ENCODE peak calls at places on chromosome 16, in six cellular contexts. One of them, this sample, is unnamed.

GRCh38 chr16:67943619-67944503 is at the start of gene LCAT:
- DNase-seq in HepG2: peak
- DNase-seq in GM12878: no peak
- DNase-seq in K562: peak
- DNase-seq in H1: no peak
- DNase-seq in SK-N-SH: no peak
- DNase-seq in this sample: no peak

GRCh38 chr16:49952386-49952785 is 72.6 kb upstream of the CNEP1R1 start:
- DNase-seq in H1: no peak
- DNase-seq in HepG2: no peak
- DNase-seq in GM12878: no peak
- DNase-seq in K562: no peak
- DNase-seq in SK-N-SH: no peak
- DNase-seq in this sample: peak

GRCh38 chr16:22330326-22330725 is 33.1 kb downstream of the POLR3E start:
- DNase-seq in HepG2: no peak
- DNase-seq in H1: no peak
- DNase-seq in K562: no peak
- DNase-seq in GM12878: no peak
- DNase-seq in SK-N-SH: no peak
- DNase-seq in this sample: no peak

GRCh38 chr16:81432899-81433560 is 11.6 kb upstream of the CMIP start:
- DNase-seq in HepG2: no peak
- DNase-seq in H1: no peak
- DNase-seq in GM12878: no peak
- DNase-seq in SK-N-SH: no peak
- DNase-seq in K562: no peak
- DNase-seq in this sample: no peak

GRCh38 chr16:54488729-54489128 is 202.1 kb upstream of the IRX3 start:
- DNase-seq in GM12878: no peak
- DNase-seq in SK-N-SH: no peak
- DNase-seq in HepG2: no peak
- DNase-seq in H1: no peak
- DNase-seq in K562: no peak
- DNase-seq in this sample: no peak

GRCh38 chr16:73878616-73879015 is 418.0 kb upstream of the PSMD7 start:
- DNase-seq in SK-N-SH: peak
- DNase-seq in H1: no peak
- DNase-seq in K562: peak
- DNase-seq in HepG2: peak
- DNase-seq in GM12878: peak
- DNase-seq in this sample: peak

GRCh38 chr16:85459529-85460251 is 153.4 kb upstream of the GSE1 start:
- DNase-seq in HepG2: no peak
- DNase-seq in K562: no peak
- DNase-seq in SK-N-SH: no peak
- DNase-seq in H1: no peak
- DNase-seq in GM12878: no peak
- DNase-seq in this sample: no peak

GRCh38 chr16:31215287-31216115 is 1.4 kb downstream of the PYDC1 start:
- DNase-seq in HepG2: peak
- DNase-seq in GM12878: no peak
- DNase-seq in SK-N-SH: peak
- DNase-seq in H1: peak
- DNase-seq in K562: peak
- DNase-seq in this sample: peak

GRCh38 chr16:17335826-17336492 is 134.8 kb downstream of the XYLT1 start:
- DNase-seq in H1: no peak
- DNase-seq in SK-N-SH: no peak
- DNase-seq in HepG2: no peak
- DNase-seq in GM12878: no peak
- DNase-seq in K562: no peak
- DNase-seq in this sample: no peak

GRCh38 chr16:23711785-23712184 is 1.2 kb downstream of the ERN2 start:
- DNase-seq in H1: no peak
- DNase-seq in HepG2: no peak
- DNase-seq in GM12878: no peak
- DNase-seq in SK-N-SH: no peak
- DNase-seq in K562: no peak
- DNase-seq in this sample: no peak

GRCh38 chr16:4272114-4272954 is 489 bp downstream of the TFAP4 start:
- DNase-seq in GM12878: no peak
- DNase-seq in HepG2: peak
- DNase-seq in SK-N-SH: peak
- DNase-seq in K562: peak
- DNase-seq in H1: no peak
- DNase-seq in this sample: no peak

GRCh38 chr16:19289805-19290490 is 4.4 kb downstream of the CLEC19A start:
- DNase-seq in H1: no peak
- DNase-seq in HepG2: no peak
- DNase-seq in GM12878: no peak
- DNase-seq in SK-N-SH: peak
- DNase-seq in K562: no peak
- DNase-seq in this sample: no peak

GRCh38 chr16:4537376-4538066 is 1.1 kb downstream of the CDIP1 start:
- DNase-seq in SK-N-SH: peak
- DNase-seq in GM12878: no peak
- DNase-seq in HepG2: no peak
- DNase-seq in K562: no peak
- DNase-seq in H1: no peak
- DNase-seq in this sample: no peak

GRCh38 chr16:74769791-74770190 is 4.8 kb downstream of the FA2H start:
- DNase-seq in HepG2: no peak
- DNase-seq in H1: no peak
- DNase-seq in GM12878: no peak
- DNase-seq in K562: no peak
- DNase-seq in SK-N-SH: no peak
- DNase-seq in this sample: no peak

GRCh38 chr16:23114131-23114904 is 34.9 kb downstream of the USP31 start:
- DNase-seq in H1: no peak
- DNase-seq in HepG2: no peak
- DNase-seq in K562: no peak
- DNase-seq in GM12878: no peak
- DNase-seq in SK-N-SH: no peak
- DNase-seq in this sample: no peak

GRCh38 chr16:19139436-19140091 is 25.8 kb downstream of the ITPRIPL2 start:
- DNase-seq in K562: no peak
- DNase-seq in HepG2: no peak
- DNase-seq in GM12878: no peak
- DNase-seq in H1: no peak
- DNase-seq in SK-N-SH: no peak
- DNase-seq in this sample: no peak

GRCh38 chr16:20409398-20410152 is at the start of gene ACSM5:
- DNase-seq in K562: no peak
- DNase-seq in GM12878: no peak
- DNase-seq in SK-N-SH: no peak
- DNase-seq in HepG2: peak
- DNase-seq in H1: no peak
- DNase-seq in this sample: no peak

GRCh38 chr16:35731341-35732040 is 2272.1 kb downstream of the TP53TG3F start:
- DNase-seq in H1: no peak
- DNase-seq in HepG2: no peak
- DNase-seq in SK-N-SH: no peak
- DNase-seq in GM12878: no peak
- DNase-seq in K562: no peak
- DNase-seq in this sample: no peak

GRCh38 chr16:68902376-68903345 is 59.3 kb downstream of the TANGO6 start:
- DNase-seq in HepG2: peak
- DNase-seq in GM12878: no peak
- DNase-seq in H1: no peak
- DNase-seq in K562: peak
- DNase-seq in SK-N-SH: peak
- DNase-seq in this sample: peak

GRCh38 chr16:5025171-5025632 is 8.5 kb downstream of the NAGPA start:
- DNase-seq in HepG2: no peak
- DNase-seq in K562: no peak
- DNase-seq in GM12878: no peak
- DNase-seq in H1: peak
- DNase-seq in SK-N-SH: no peak
- DNase-seq in this sample: no peak

GRCh38 chr16:84611041-84611440 is 6.8 kb downstream of the COTL1 start:
- DNase-seq in HepG2: no peak
- DNase-seq in H1: no peak
- DNase-seq in K562: no peak
- DNase-seq in SK-N-SH: peak
- DNase-seq in GM12878: no peak
- DNase-seq in this sample: no peak

GRCh38 chr16:424033-424622 is 1.3 kb upstream of the RAB11FIP3 start:
- DNase-seq in H1: no peak
- DNase-seq in K562: no peak
- DNase-seq in HepG2: peak
- DNase-seq in GM12878: no peak
- DNase-seq in SK-N-SH: no peak
- DNase-seq in this sample: no peak
- TF ChIP-seq SIN3A in H1: no peak
- TF ChIP-seq SIN3A in K562: no peak
- TF ChIP-seq SIN3A in HepG2: no peak
- TF ChIP-seq SIN3A in GM12878: no peak
- TF ChIP-seq SIN3A in SK-N-SH: peak
- TF ChIP-seq SIN3A in this sample: no peak

GRCh38 chr16:642189-643049 is 791 bp downstream of the MCRIP2 start:
- DNase-seq in GM12878: no peak
- DNase-seq in SK-N-SH: peak
- DNase-seq in K562: peak
- DNase-seq in HepG2: peak
- DNase-seq in H1: no peak
- DNase-seq in this sample: no peak
- H2AFZ ChIP-seq in GM12878: peak
- H2AFZ ChIP-seq in SK-N-SH: peak
- H2AFZ ChIP-seq in K562: peak
- H2AFZ ChIP-seq in HepG2: no peak
- H2AFZ ChIP-seq in H1: no peak
- H2AFZ ChIP-seq in this sample: no peak

GRCh38 chr16:47276522-47276921 is 132.8 kb upstream of the NETO2 start:
- DNase-seq in GM12878: no peak
- DNase-seq in H1: no peak
- DNase-seq in K562: no peak
- DNase-seq in SK-N-SH: no peak
- DNase-seq in HepG2: no peak
- DNase-seq in this sample: no peak
- TF ChIP-seq SIN3A in GM12878: no peak
- TF ChIP-seq SIN3A in H1: no peak
- TF ChIP-seq SIN3A in K562: no peak
- TF ChIP-seq SIN3A in SK-N-SH: no peak
- TF ChIP-seq SIN3A in HepG2: no peak
- TF ChIP-seq SIN3A in this sample: no peak

GRCh38 chr16:88810868-88811599 is 694 bp downstream of the APRT start:
- DNase-seq in H1: no peak
- DNase-seq in SK-N-SH: peak
- DNase-seq in HepG2: peak
- DNase-seq in K562: no peak
- DNase-seq in GM12878: no peak
- DNase-seq in this sample: peak
- H2AFZ ChIP-seq in H1: no peak
- H2AFZ ChIP-seq in SK-N-SH: no peak
- H2AFZ ChIP-seq in HepG2: no peak
- H2AFZ ChIP-seq in K562: peak
- H2AFZ ChIP-seq in GM12878: peak
- H2AFZ ChIP-seq in this sample: no peak

GRCh38 chr16:3235856-3236669 is 1.1 kb upstream of the ZNF200 start:
- DNase-seq in SK-N-SH: no peak
- DNase-seq in HepG2: no peak
- DNase-seq in GM12878: no peak
- DNase-seq in H1: no peak
- DNase-seq in K562: peak
- DNase-seq in this sample: no peak

DNA sequence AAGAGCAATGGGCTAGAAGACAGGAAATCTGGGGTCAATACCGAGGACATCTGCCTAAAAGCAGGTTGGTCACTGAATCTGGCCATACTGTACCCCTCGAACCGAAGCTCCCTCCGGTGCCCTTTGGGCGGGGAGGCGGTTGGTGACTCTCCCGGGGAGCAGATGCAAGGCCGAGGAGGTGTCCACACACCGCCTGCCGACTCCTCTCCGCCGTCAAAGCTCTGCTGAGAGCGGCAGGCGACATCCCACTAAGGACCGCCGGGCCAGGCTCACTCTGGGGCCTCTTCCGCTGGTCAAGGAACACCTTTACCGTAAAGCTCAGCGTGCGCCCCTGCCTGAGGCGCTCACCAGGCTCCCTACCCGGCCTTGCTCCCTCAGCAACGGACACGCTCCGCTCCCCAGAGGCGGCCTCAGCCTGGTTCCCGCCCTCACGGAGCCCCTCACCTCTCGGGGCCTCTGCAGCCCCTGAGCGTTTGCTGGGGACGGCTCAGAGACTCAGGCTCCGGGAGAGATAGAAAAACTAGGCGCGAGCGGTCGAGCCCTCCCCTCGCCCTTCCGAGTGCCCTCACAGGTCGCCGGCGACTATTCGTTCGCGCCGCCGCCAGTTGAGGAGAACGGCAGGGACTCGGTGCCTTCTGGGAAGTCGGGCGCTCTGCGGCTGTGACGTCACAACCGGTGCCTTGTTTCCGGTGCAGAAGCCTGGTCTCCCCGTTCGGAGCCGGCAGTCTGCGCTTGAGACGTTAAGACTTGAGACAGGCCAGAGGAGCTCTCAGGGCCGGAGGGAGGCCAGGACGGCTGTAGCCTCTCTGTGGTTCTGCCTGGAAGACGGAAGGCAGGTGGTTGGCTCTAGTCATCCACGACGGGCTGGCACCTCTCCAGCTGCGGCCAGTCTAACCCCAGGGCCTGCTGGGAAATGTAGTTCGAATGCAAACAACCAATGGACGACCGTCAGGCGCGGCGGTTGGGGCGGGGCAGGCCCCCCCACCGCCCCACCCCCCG is at the start of gene ZNF200:
- DNase-seq in SK-N-SH: peak
- DNase-seq in GM12878: peak
- DNase-seq in H1: peak
- DNase-seq in HepG2: peak
- DNase-seq in K562: peak
- DNase-seq in this sample: peak
- TF ChIP-seq SIN3A in SK-N-SH: no peak
- TF ChIP-seq SIN3A in GM12878: peak
- TF ChIP-seq SIN3A in H1: peak
- TF ChIP-seq SIN3A in HepG2: peak
- TF ChIP-seq SIN3A in K562: peak
- TF ChIP-seq SIN3A in this sample: peak

DNA sequence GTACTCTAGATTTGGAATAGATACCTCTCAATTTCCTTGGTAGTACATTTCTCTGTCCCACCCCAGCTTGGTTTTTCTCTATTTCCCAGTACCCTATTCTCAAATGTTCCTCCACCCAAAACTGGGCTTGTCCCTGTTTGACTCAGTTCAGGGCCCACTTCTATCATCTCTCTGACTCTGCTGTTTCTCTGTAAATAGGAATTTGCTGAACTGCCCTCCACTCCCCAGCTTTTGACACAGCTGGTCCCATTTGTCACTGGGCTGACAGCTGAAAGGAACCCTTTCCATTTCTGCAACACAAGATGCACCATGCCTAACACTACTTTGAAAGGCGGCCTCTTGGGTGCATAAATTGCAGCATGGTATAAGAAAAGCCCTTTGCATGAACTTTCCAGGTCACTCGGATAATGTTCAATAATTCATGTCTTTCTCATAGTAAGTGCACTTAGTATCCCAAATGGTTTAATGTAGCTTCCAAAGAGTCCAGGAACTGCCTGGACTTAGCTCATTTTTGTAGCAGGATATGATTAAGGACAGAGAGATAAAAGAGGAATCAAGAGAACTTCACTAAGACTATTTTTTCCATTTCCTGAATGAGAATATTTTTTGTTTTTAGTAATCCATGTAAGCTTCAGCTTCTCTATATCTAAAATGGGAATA is 256.7 kb downstream of the CDH11 start:
- DNase-seq in K562: no peak
- DNase-seq in HepG2: no peak
- DNase-seq in SK-N-SH: no peak
- DNase-seq in GM12878: no peak
- DNase-seq in H1: no peak
- DNase-seq in this sample: no peak
- H2AFZ ChIP-seq in K562: no peak
- H2AFZ ChIP-seq in HepG2: no peak
- H2AFZ ChIP-seq in SK-N-SH: peak
- H2AFZ ChIP-seq in GM12878: no peak
- H2AFZ ChIP-seq in H1: no peak
- H2AFZ ChIP-seq in this sample: no peak

This sample was measured in HCT116.